ENCODE peak calls at places on chromosomes 5 and 9, in four cellular contexts. G is choroid plexus epithelial cell, K is fibroblast of lung, X is adipocyte. Q is an unnamed sample.

GRCh38 chr9:93167185-93167584 is 16.8 kb upstream of the WNK2 start:
- DNase-seq in K (no peak), G (no peak), X (no peak), Q (no peak)

GRCh38 chr9:4297795-4298254 is 2.0 kb downstream of the GLIS3 start:
- DNase-seq in X (peak; percentile 88), G (peak; percentile 83), K (peak; percentile 70), Q (no peak)

GRCh38 chr5:177471610-177472356 is 1.7 kb downstream of the DBN1 start:
- DNase-seq in K (peak; percentile 73), G (peak; percentile 58), X (peak; percentile 45), Q (no peak)

GRCh38 chr9:130199605-130200004 is 27.4 kb downstream of the NCS1 start:
- DNase-seq in G (no peak), X (no peak), K (peak; percentile 96), Q (no peak)

GRCh38 chr9:85487872-85488271 is 253.9 kb downstream of the AGTPBP1 start:
- DNase-seq in X (no peak), G (no peak), K (no peak), Q (no peak)

GRCh38 chr9:93891549-93892310 is 63.4 kb downstream of the BARX1 start:
- DNase-seq in G (no peak), X (no peak), K (no peak), Q (no peak)

GRCh38 chr9:5025416-5025815 is 40.3 kb downstream of the JAK2 start:
- DNase-seq in X (no peak), G (peak; percentile 23), K (peak; percentile 11), Q (no peak)

GRCh38 chr5:160342413-160342941 is 27.9 kb downstream of the C1QTNF2 start:
- DNase-seq in X (peak; percentile 45), G (peak; percentile 50), K (peak; percentile 83), Q (peak; percentile 8)

GRCh38 chr5:400282-401215 is 42.4 kb upstream of the EXOC3 start:
- DNase-seq in G (no peak), X (peak; percentile 89), K (peak; percentile 38), Q (no peak)

GRCh38 chr5:135705230-135705631 is 126.4 kb upstream of the CXCL14 start:
- DNase-seq in G (no peak), X (no peak), K (peak; percentile 58), Q (no peak)

GRCh38 chr5:133863857-133864585 is 104.4 kb downstream of the C5orf15 start:
- DNase-seq in X (no peak), K (no peak), G (no peak), Q (no peak)

GRCh38 chr5:133854554-133854953 is 113.9 kb downstream of the C5orf15 start:
- DNase-seq in K (no peak), G (no peak), X (no peak), Q (no peak)

GRCh38 chr5:133853972-133854371 is 114.5 kb downstream of the C5orf15 start:
- DNase-seq in K (no peak), G (no peak), X (no peak), Q (no peak)

GRCh38 chr5:133861161-133861737 is 107.2 kb downstream of the C5orf15 start:
- DNase-seq in X (no peak), G (no peak), K (no peak), Q (no peak)

DNA sequence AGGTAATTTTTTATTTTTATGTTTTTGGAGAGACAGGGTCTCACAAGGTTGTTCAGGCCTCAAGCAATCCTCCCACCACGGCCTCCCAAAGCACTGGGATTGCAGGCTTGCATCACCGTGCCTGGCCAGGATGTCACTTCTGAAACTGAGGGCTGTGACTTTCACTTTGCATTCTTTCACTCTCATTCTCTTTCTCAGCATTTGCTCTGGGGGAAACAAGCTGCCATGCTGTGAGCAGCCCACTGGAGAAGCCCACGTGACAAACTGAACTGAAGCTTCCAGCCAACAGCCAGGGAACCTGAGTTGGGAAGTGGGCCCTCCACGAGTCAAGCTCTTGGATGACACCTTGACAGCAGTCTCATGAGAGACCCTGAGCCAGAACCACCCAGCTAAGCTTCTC is 109.4 kb downstream of the C5orf15 start:
- DNase-seq in G (no peak), X (no peak), K (no peak), Q (no peak)
- H3K4me3 ChIP-seq in G (no peak overlapping the region), X (no peak overlapping the region), K (no peak overlapping the region), Q (no peak overlapping the region)

GRCh38 chr9:9389904-9390303 is 1222.9 kb downstream of the PTPRD start:
- DNase-seq in K (no peak), G (no peak), X (no peak), Q (no peak)
- H3K4me3 ChIP-seq in K (no peak overlapping the region), G (no peak overlapping the region), X (no peak overlapping the region), Q (no peak overlapping the region)

GRCh38 chr9:107431461-107431860 is 58.1 kb downstream of the KLF4 start:
- DNase-seq in K (no peak), X (no peak), G (no peak), Q (no peak)
- H3K4me3 ChIP-seq in K (no peak overlapping the region), X (no peak overlapping the region), G (no peak overlapping the region), Q (no peak overlapping the region)

GRCh38 chr5:123514615-123515355 is 2.8 kb downstream of the CSNK1G3 start:
- DNase-seq in K (no peak), X (no peak), G (no peak), Q (no peak)

GRCh38 chr5:123512631-123513461 is 869 bp downstream of the CSNK1G3 start:
- DNase-seq in X (peak; percentile 61), K (peak; percentile 50), G (peak; percentile 36), Q (no peak)

GRCh38 chr5:123511648-123512605 is at the start of gene CSNK1G3:
- DNase-seq in K (peak; percentile 98), X (peak; percentile 99), G (peak; percentile 99), Q (peak; percentile 90)

GRCh38 chr5:123508441-123508840 is 3.5 kb upstream of the CSNK1G3 start:
- DNase-seq in K (no peak), X (no peak), G (no peak), Q (no peak)

DNA sequence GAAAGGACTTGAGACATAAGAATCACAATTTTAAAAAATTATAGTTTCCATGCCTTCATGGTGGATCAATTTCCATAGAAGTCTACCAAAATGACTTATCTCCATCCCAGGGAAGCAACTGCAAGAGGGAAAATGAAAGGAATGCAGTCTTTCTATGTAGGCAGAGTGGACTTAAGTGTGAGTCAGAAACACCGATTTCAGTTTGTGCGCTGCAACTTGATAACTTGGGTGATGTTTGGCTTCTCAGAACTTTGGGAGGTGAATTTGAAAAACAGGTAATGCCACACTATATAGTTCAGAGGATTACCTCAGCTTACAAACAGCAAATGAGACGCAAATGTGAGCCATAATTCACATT is 708 bp upstream of the CSNK1G3 start:
- DNase-seq in K (peak; percentile 87), G (peak; percentile 80), X (peak; percentile 69), Q (peak; percentile 48)
- H3K4me3 ChIP-seq in K (peak overlapping the region; percentile 63), G (peak overlapping the region; percentile 64), X (peak overlapping the region; percentile 86), Q (peak overlapping the region; percentile 72)

GRCh38 chr9:14529047-14529446 is 164.2 kb downstream of the ZDHHC21 start:
- DNase-seq in X (no peak), G (no peak), K (no peak), Q (no peak)

GRCh38 chr9:14530301-14530700 is 162.9 kb downstream of the ZDHHC21 start:
- DNase-seq in X (no peak), K (no peak), G (no peak), Q (no peak)

GRCh38 chr9:14532716-14533115 is 160.5 kb downstream of the ZDHHC21 start:
- DNase-seq in K (peak; percentile 5), G (no peak), X (peak; percentile 24), Q (no peak)

GRCh38 chr9:14531424-14532269 is 161.6 kb downstream of the ZDHHC21 start:
- DNase-seq in K (no peak), G (no peak), X (no peak), Q (no peak)

GRCh38 chr9:14529629-14530028 is 163.6 kb downstream of the ZDHHC21 start:
- DNase-seq in X (no peak), G (no peak), K (no peak), Q (no peak)
- H3K4me3 ChIP-seq in X (no peak overlapping the region), G (no peak overlapping the region), K (no peak overlapping the region), Q (no peak overlapping the region)

Q was measured in retinal pigment epithelial cell.